ENCODE peak calls at places on chromosomes 11 and 22, in eight cellular contexts. G, C, I, K, D, V, L and U are unnamed samples.

GRCh38 chr22:23072911-23073491 is 2.7 kb downstream of the GNAZ start:
- DNase-seq in D (no peak), G (no peak), K (no peak), V (peak), C (no peak), L (no peak), I (peak), U (no peak)

GRCh38 chr22:32847067-32847491 is 45.6 kb downstream of the TIMP3 start:
- DNase-seq in D (no peak), L (no peak), V (peak), K (no peak), C (no peak), I (no peak), G (no peak), U (no peak)

GRCh38 chr11:43542734-43543133 is 137.8 kb upstream of the HSD17B12 start:
- DNase-seq in I (no peak), L (no peak), K (no peak), G (no peak), C (no peak), D (no peak), V (no peak), U (no peak)

GRCh38 chr11:14713518-14714244 is 70.1 kb downstream of the PDE3B start:
- DNase-seq in V (no peak), K (no peak), D (no peak), G (no peak), C (no peak), I (no peak), L (no peak), U (no peak)

GRCh38 chr11:57425565-57426438 is 1.1 kb downstream of the SLC43A3 start:
- DNase-seq in L (no peak), K (no peak), V (peak), C (peak), D (no peak), I (no peak), G (no peak), U (no peak)

GRCh38 chr22:44736581-44737413 is 15.6 kb upstream of the ARHGAP8 start:
- DNase-seq in C (no peak), G (no peak), V (no peak), K (no peak), I (no peak), L (no peak), D (no peak), U (no peak)

GRCh38 chr11:57647960-57648776 is 1.5 kb downstream of the YPEL4 start:
- DNase-seq in V (no peak), G (no peak), C (no peak), K (peak), I (peak), D (no peak), L (no peak), U (no peak)

GRCh38 chr22:36913431-36914382 is at the start of gene CSF2RB:
- DNase-seq in C (no peak), V (peak), L (no peak), G (no peak), K (no peak), I (no peak), D (peak), U (no peak)

GRCh38 chr11:46537121-46537520 is 56.7 kb downstream of the AMBRA1 start:
- DNase-seq in G (no peak), D (no peak), I (peak), K (no peak), L (no peak), V (no peak), C (no peak), U (no peak)

GRCh38 chr11:17777086-17777725 is 42.6 kb downstream of the KCNC1 start:
- DNase-seq in I (no peak), C (no peak), K (no peak), D (no peak), V (peak), G (no peak), L (no peak), U (no peak)

GRCh38 chr11:43359432-43359818 is 705 bp downstream of the TTC17 start:
- DNase-seq in K (peak), G (no peak), D (no peak), L (no peak), C (no peak), V (no peak), I (peak), U (no peak)

GRCh38 chr11:13260963-13261599 is 16.5 kb upstream of the BMAL1 start:
- DNase-seq in D (no peak), V (no peak), I (no peak), G (no peak), L (no peak), C (no peak), K (no peak), U (no peak)